ENCODE peak calls at places on chromosomes 16 and 17, in seven cellular contexts. O is GM03348; U is islet precursor cell; K is midbrain; Z is iris pigment epithelial cell; W is spleen; V is stimulated activated CD4-positive, alpha-beta T cell treated with anti-CD3 and anti-CD28 coated beads, Interleukin-1b, Interleukin-23, amount 100 ng/mL, for 1 hour. C is an unnamed sample.

GRCh38 chr16:53207810-53208752 is 153.3 kb downstream of the CHD9 start:
- DNase-seq in O (peak), U (peak), K (peak), Z (peak), W (no peak), V (no peak), C (peak)

GRCh38 chr16:10501016-10501607 is 79.3 kb downstream of the EMP2 start:
- DNase-seq in O (no peak), U (no peak), K (no peak), Z (no peak), W (no peak), V (no peak), C (no peak)

GRCh38 chr17:19727466-19728113 is 11.2 kb upstream of the SLC47A2 start:
- DNase-seq in O (peak), U (no peak), K (peak), Z (peak), W (no peak), V (no peak), C (peak)

GRCh38 chr16:77376358-77376757 is 58.5 kb downstream of the ADAMTS18 start:
- DNase-seq in O (no peak), U (no peak), K (no peak), Z (no peak), W (no peak), V (no peak), C (no peak)

GRCh38 chr17:82215095-82215971 is 2.7 kb upstream of the CCDC57 start:
- DNase-seq in O (peak), U (no peak), K (no peak), Z (no peak), W (peak), V (no peak), C (no peak)

GRCh38 chr17:68461122-68461539 is 3.8 kb upstream of the WIPI1 start:
- DNase-seq in O (no peak), U (no peak), K (no peak), Z (no peak), W (no peak), V (no peak), C (peak)

GRCh38 chr17:65797809-65798208 is 236.4 kb upstream of the AXIN2 start:
- DNase-seq in O (no peak), U (no peak), K (no peak), Z (no peak), W (no peak), V (no peak), C (peak)

GRCh38 chr16:2428051-2428786 is 1.0 kb upstream of the CCNF start:
- DNase-seq in O (peak), U (peak), K (peak), Z (peak), W (peak), V (no peak), C (peak)

GRCh38 chr16:4684763-4685162 is 8.6 kb upstream of the NUDT16L1 start:
- DNase-seq in O (no peak), U (no peak), K (no peak), Z (no peak), W (peak), V (no peak), C (peak)

GRCh38 chr16:55078153-55078552 is 147.5 kb downstream of the IRX5 start:
- DNase-seq in O (no peak), U (no peak), K (no peak), Z (no peak), W (no peak), V (no peak), C (no peak)

GRCh38 chr17:67211742-67212141 is 33.3 kb downstream of the HELZ start:
- DNase-seq in O (peak), U (no peak), K (no peak), Z (peak), W (no peak), V (no peak), C (peak)

GRCh38 chr17:1789936-1790335 is 28.1 kb downstream of the SERPINF1 start:
- DNase-seq in O (no peak), U (no peak), K (no peak), Z (no peak), W (peak), V (no peak), C (no peak)

GRCh38 chr17:62800580-62800979 is 7.5 kb downstream of the MARCHF10 start:
- DNase-seq in O (no peak), U (peak), K (no peak), Z (no peak), W (no peak), V (no peak), C (peak)

GRCh38 chr16:50096791-50097190 is 31.0 kb downstream of the HEATR3 start:
- DNase-seq in O (peak), U (no peak), K (no peak), Z (peak), W (no peak), V (no peak), C (peak)

C was measured in epithelial cell of esophagus.